ENCODE peak calls at places on chromosomes 13 and 19, in four cellular contexts. One of them, this sample, is unnamed.

GRCh38 chr19:13181747-13182388 is 31.7 kb downstream of the IER2 start:
- DNase-seq in NCI-H774: no peak
- DNase-seq in erythroblast: no peak
- DNase-seq in EL: peak; percentile 50
- DNase-seq in this sample: peak; percentile 68

GRCh38 chr13:23433171-23434153 is at the start of gene SACS:
- DNase-seq in NCI-H774: no peak
- DNase-seq in EL: peak; percentile 61
- DNase-seq in erythroblast: no peak
- DNase-seq in this sample: peak; percentile 75

GRCh38 chr19:7706188-7706530 is 4.2 kb upstream of the FCER2 start:
- DNase-seq in NCI-H774: no peak
- DNase-seq in EL: no peak
- DNase-seq in erythroblast: no peak
- DNase-seq in this sample: no peak

GRCh38 chr19:6259312-6259861 is 20.4 kb downstream of the MLLT1 start:
- DNase-seq in NCI-H774: no peak
- DNase-seq in erythroblast: no peak
- DNase-seq in EL: no peak
- DNase-seq in this sample: peak; percentile 42

GRCh38 chr13:44934724-44935123 is 54.5 kb downstream of the NUFIP1 start:
- DNase-seq in EL: peak; percentile 57
- DNase-seq in NCI-H774: no peak
- DNase-seq in erythroblast: no peak
- DNase-seq in this sample: peak; percentile 45

GRCh38 chr19:50827476-50827875 is 3.9 kb upstream of the KLK1 start:
- DNase-seq in EL: no peak
- DNase-seq in erythroblast: no peak
- DNase-seq in NCI-H774: no peak
- DNase-seq in this sample: no peak

GRCh38 chr13:113305208-113305607 is 8.2 kb downstream of the LAMP1 start:
- DNase-seq in NCI-H774: no peak
- DNase-seq in erythroblast: no peak
- DNase-seq in EL: peak; percentile 64
- DNase-seq in this sample: peak; percentile 40

GRCh38 chr13:102678339-102679122 is 16.3 kb downstream of the METTL21C start:
- DNase-seq in NCI-H774: no peak
- DNase-seq in erythroblast: no peak
- DNase-seq in EL: no peak
- DNase-seq in this sample: no peak

GRCh38 chr13:99450416-99450815 is 50.9 kb upstream of the TM9SF2 start:
- DNase-seq in erythroblast: no peak
- DNase-seq in EL: no peak
- DNase-seq in NCI-H774: no peak
- DNase-seq in this sample: no peak

GRCh38 chr19:16825312-16826168 is 3.7 kb upstream of the SIN3B start:
- DNase-seq in NCI-H774: no peak
- DNase-seq in EL: peak; percentile 82
- DNase-seq in erythroblast: no peak
- DNase-seq in this sample: peak; percentile 76

GRCh38 chr13:52738719-52739467 is 727 bp downstream of the CNMD start:
- DNase-seq in erythroblast: peak; percentile 28
- DNase-seq in EL: no peak
- DNase-seq in NCI-H774: no peak
- DNase-seq in this sample: peak; percentile 2

GRCh38 chr19:16571689-16572331 is 405 bp downstream of the SLC35E1 start:
- DNase-seq in EL: peak; percentile 33
- DNase-seq in erythroblast: peak; percentile 68
- DNase-seq in NCI-H774: no peak
- DNase-seq in this sample: peak; percentile 57

GRCh38 chr19:2240881-2241760 is 4.5 kb downstream of the SF3A2 start:
- DNase-seq in NCI-H774: no peak
- DNase-seq in EL: no peak
- DNase-seq in erythroblast: no peak
- DNase-seq in this sample: no peak

GRCh38 chr13:108728370-108728769 is 99.0 kb downstream of the MYO16 start:
- DNase-seq in NCI-H774: no peak
- DNase-seq in erythroblast: no peak
- DNase-seq in EL: no peak
- DNase-seq in this sample: no peak

GRCh38 chr19:41501854-41502253 is 58.9 kb downstream of the ERICH4 start:
- DNase-seq in NCI-H774: no peak
- DNase-seq in erythroblast: no peak
- DNase-seq in EL: no peak
- DNase-seq in this sample: no peak

GRCh38 chr19:49858591-49858985 is 7.6 kb downstream of the PTOV1 start:
- DNase-seq in NCI-H774: no peak
- DNase-seq in erythroblast: no peak
- DNase-seq in EL: peak; percentile 38
- DNase-seq in this sample: no peak

GRCh38 chr13:97142452-97142851 is 79.7 kb upstream of the MBNL2 start:
- DNase-seq in erythroblast: no peak
- DNase-seq in EL: no peak
- DNase-seq in NCI-H774: no peak
- DNase-seq in this sample: no peak

GRCh38 chr19:53131732-53132131 is 978 bp downstream of the ZNF415 start:
- DNase-seq in erythroblast: no peak
- DNase-seq in EL: no peak
- DNase-seq in NCI-H774: no peak
- DNase-seq in this sample: no peak